ENCODE peak calls at places on chromosomes 11 and 22, in five cellular contexts. R, Y, O, W and I are unnamed samples.

GRCh38 chr11:43649921-43650320 is 30.6 kb upstream of the HSD17B12 start:
- DNase-seq in O (no peak), Y (no peak), R (no peak), W (no peak), I (no peak)

GRCh38 chr11:4146070-4146764 is 51.6 kb downstream of the RRM1 start:
- DNase-seq in R (no peak), W (no peak), Y (peak), O (no peak), I (no peak)

GRCh38 chr11:119774180-119774763 is 45.3 kb upstream of the NECTIN1 start:
- DNase-seq in W (no peak), O (peak), R (no peak), Y (no peak), I (peak)

GRCh38 chr22:42964994-42965699 is 49.8 kb downstream of the PACSIN2 start:
- DNase-seq in Y (no peak), R (no peak), W (no peak), O (peak), I (peak)

GRCh38 chr11:13772223-13773046 is 104.0 kb downstream of the FAR1 start:
- DNase-seq in Y (peak), O (peak), W (peak), R (peak), I (peak)

GRCh38 chr11:21646351-21646750 is 546.5 kb upstream of the ANO5 start:
- DNase-seq in R (no peak), O (no peak), Y (no peak), W (no peak), I (no peak)

GRCh38 chr22:40472036-40472435 is 101.6 kb downstream of the SGSM3 start:
- DNase-seq in W (no peak), O (no peak), R (no peak), Y (no peak), I (no peak)

GRCh38 chr11:102940714-102941588 is 14.6 kb downstream of the MMP13 start:
- DNase-seq in O (peak), W (peak), Y (peak), R (peak), I (peak)

GRCh38 chr11:81000334-81001100 is 1559.7 kb upstream of the TENM4 start:
- DNase-seq in R (no peak), W (no peak), Y (no peak), O (no peak), I (no peak)

GRCh38 chr22:45969414-45969799 is 7.6 kb downstream of the WNT7B start:
- DNase-seq in R (peak), Y (no peak), W (no peak), O (no peak), I (no peak)

GRCh38 chr11:96001037-96001436 is 77.1 kb upstream of the MTMR2 start:
- DNase-seq in O (no peak), Y (no peak), W (no peak), R (no peak), I (peak)

GRCh38 chr11:130301002-130301401 is 13.7 kb downstream of the ZBTB44 start:
- DNase-seq in O (no peak), Y (no peak), W (no peak), R (no peak), I (no peak)
- TF ChIP-seq USF2 in O (no peak), Y (no peak), W (no peak), R (no peak), I (no peak)

GRCh38 chr22:37567991-37568390 is 7.7 kb downstream of the CDC42EP1 start:
- DNase-seq in W (no peak), R (no peak), Y (no peak), O (no peak), I (no peak)

GRCh38 chr22:37566329-37566837 is 6.1 kb downstream of the CDC42EP1 start:
- DNase-seq in R (no peak), O (no peak), W (no peak), Y (no peak), I (no peak)

GRCh38 chr22:37564111-37564711 is 3.9 kb downstream of the CDC42EP1 start:
- DNase-seq in O (no peak), W (no peak), Y (no peak), R (no peak), I (peak)

GRCh38 chr22:37566903-37567798 is 6.9 kb downstream of the CDC42EP1 start:
- DNase-seq in W (peak), R (peak), Y (no peak), O (peak), I (peak)

DNA sequence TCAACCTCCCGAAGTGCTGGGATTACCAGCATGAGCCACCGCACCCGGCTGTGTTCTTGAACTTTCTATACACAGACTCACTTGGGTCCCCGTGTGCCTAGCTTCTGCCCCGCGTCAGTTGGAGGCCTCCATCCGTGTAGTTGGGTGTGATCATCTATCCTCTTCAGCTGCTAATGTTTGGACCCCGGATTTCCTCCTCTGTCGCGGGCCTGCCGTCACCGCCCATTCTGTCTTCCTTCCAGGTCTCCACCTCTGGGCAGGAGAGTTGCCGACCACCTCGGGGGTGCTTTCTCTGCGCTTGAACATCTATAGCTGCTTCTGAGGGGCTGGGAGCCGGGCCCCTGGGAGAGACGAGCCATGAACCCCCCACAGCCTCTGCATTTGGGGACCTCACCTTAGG is 5.5 kb downstream of the CDC42EP1 start:
- DNase-seq in R (no peak), Y (no peak), W (no peak), O (no peak), I (no peak)
- TF ChIP-seq SMC3 in R (no peak), Y (no peak), W (no peak), O (no peak), I (no peak)

DNA sequence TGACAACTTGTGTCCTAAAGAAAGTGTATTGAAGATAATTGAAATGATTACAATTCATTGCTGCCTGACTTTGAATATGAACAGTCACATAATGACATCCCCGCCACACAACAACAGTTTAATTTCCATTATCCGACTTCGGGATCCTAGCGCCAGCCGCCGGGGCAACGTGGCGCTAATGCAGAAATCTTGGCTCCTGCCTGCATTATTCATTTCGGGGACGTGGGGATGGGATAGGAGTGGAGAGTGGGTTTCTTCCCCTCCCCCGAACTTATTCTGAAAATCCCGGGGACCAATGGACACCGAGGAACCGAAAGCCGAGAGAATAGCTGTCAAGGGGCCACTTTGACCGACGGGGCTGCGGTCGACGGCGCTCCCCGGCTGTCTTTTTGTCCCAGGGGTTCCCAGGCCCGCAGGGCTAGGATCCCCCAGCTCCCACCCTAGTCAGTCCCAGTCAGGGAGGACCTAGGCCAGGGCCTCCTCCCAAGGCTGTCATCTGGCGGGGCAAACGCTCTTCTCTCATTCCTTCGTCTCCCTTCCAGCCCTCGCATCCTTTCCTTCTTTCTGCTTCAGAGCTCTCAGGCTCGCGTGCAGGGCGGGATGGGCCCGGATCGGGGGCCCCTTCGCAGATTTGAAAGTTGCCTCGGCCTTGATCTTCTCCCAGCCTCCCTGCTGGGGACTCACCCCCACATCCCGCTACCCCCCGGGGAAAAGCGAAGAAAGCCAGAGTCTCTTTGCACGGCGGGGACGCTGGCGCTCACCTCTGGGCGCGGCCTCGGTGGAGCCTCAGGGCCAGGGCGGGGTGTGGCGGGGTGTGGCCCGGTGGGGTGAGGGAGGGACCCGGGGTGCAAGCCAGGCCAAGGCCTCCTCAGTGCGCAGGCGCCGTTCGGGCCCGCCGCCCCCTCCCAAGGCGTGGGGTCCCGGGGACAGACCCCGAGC is 14.6 kb upstream of the PAX6 start:
- DNase-seq in W (no peak), Y (no peak), O (no peak), R (no peak), I (no peak)
- TF ChIP-seq USF2 in W (no peak), Y (no peak), O (no peak), R (no peak), I (no peak)

DNA sequence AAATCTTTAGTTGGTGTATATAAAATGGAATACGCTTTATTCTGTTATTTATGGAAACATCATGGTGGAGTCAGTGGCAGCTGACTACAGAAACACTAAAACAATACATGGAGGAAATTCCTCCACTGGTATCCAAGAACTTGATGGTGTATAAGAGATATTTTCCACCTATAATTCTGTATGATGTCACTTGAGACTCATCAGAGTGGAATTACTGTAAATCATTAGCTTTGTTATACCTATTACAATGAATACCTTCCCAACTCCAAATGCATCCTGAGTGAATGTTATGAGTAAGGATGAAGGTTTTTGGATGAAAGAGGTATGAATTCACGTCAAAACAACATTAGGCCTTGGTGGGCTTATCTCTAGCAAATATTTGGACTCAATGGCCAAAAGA is 258.5 kb upstream of the SORL1-AS1 start:
- DNase-seq in O (peak), R (no peak), W (no peak), Y (no peak), I (peak)
- TF ChIP-seq SMC3 in O (no peak), R (no peak), W (no peak), Y (no peak), I (no peak)

GRCh38 chr11:129631201-129631600 is 184.4 kb upstream of the TMEM45B start:
- DNase-seq in Y (no peak), R (no peak), W (no peak), O (no peak), I (no peak)

GRCh38 chr11:129620705-129621104 is 194.9 kb upstream of the TMEM45B start:
- DNase-seq in O (no peak), R (no peak), W (no peak), Y (no peak), I (no peak)

GRCh38 chr11:129625930-129626329 is 189.7 kb upstream of the TMEM45B start:
- DNase-seq in R (no peak), W (no peak), Y (no peak), O (no peak), I (no peak)
- TF ChIP-seq USF2 in R (no peak), W (no peak), Y (no peak), O (no peak), I (no peak)

DNA sequence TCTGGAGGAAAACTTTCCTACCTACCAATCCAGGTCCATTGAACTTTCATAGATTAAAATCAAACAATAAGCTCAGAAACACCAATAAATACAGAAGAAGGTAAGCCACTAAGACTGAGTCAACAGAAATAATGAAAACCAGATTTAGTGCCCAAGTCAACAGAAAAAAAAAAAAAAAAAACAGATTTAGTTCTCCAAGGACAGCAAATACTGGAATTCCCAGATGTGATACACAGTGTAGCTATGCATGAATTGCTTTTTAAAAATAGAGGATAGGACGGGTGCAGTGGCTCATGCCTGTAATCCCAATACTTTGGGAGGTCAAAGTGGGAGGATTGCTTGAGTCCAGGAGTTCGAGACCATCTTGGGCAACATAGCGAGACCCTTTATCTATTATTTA is 15.7 kb downstream of the DMC1 start:
- DNase-seq in O (no peak), Y (no peak), W (no peak), R (no peak), I (peak)
- TF ChIP-seq SMC3 in O (no peak), Y (no peak), W (no peak), R (no peak), I (no peak)

GRCh38 chr11:3138178-3139085 is 26.7 kb downstream of the OSBPL5 start:
- DNase-seq in R (no peak), W (no peak), Y (peak), O (no peak), I (no peak)

GRCh38 chr11:3140291-3140603 is 24.9 kb downstream of the OSBPL5 start:
- DNase-seq in R (no peak), O (no peak), Y (no peak), W (no peak), I (no peak)

GRCh38 chr11:3139086-3139440 is 26.0 kb downstream of the OSBPL5 start:
- DNase-seq in W (no peak), R (no peak), O (no peak), Y (no peak), I (no peak)

GRCh38 chr11:3137486-3138177 is 27.5 kb downstream of the OSBPL5 start:
- DNase-seq in Y (no peak), R (no peak), W (no peak), O (no peak), I (no peak)

DNA sequence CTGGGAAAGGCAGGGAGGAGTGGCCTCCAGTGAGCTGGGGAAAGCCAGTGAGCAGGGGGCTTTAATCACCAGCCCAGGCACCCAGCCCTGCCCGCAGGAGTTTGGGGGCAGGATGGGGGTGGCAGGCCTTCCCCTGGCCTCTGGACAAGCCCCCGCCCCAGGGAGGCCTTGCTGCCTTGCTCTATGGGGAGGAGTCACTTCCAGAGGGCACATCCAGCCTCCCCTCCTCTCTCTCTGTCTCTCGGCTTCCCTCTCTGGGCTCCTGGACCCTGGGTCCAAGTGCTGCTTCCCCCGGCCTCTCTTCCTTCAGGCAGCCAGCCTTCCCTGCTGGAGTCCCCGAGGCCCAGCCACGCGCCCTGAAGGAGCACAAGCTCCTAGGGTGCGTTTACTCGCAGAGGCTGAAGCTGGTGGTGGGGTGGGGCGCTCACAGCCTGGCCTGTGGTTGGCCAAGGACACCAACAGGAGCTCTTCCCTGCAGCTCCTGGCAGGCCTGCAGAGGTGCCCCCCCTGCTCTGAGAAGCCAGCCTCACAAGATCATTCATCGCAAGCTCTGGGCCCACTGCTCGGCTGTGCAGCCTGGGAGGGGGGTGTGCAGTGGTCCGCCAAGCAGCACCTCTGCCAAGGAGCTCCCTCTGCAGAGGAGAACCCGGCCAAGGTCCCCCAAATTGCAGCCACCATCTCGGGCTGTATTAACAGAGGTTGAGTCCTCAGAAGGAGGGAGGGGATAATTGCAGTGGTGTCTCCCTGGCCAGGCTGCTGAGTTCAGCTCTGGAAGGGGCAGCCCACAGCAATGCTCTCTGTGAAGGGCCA is 25.4 kb downstream of the OSBPL5 start:
- DNase-seq in O (no peak), W (no peak), Y (no peak), R (no peak), I (no peak)
- TF ChIP-seq USF2 in O (no peak), W (no peak), Y (no peak), R (no peak), I (no peak)

GRCh38 chr11:68424101-68424632 is 36.4 kb upstream of the PPP6R3 start:
- DNase-seq in Y (no peak), O (no peak), W (no peak), R (no peak), I (no peak)

GRCh38 chr11:68416070-68416578 is 44.4 kb upstream of the PPP6R3 start:
- DNase-seq in W (no peak), Y (no peak), R (no peak), O (no peak), I (no peak)

GRCh38 chr11:68418671-68419070 is 41.9 kb upstream of the PPP6R3 start:
- DNase-seq in O (no peak), R (no peak), W (no peak), Y (no peak), I (no peak)

GRCh38 chr11:68423481-68423880 is 37.1 kb upstream of the PPP6R3 start:
- DNase-seq in Y (no peak), W (no peak), O (no peak), R (no peak), I (no peak)

GRCh38 chr11:68420171-68420570 is 40.4 kb upstream of the PPP6R3 start:
- DNase-seq in R (no peak), Y (no peak), O (no peak), W (no peak), I (no peak)
- TF ChIP-seq SMC3 in R (no peak), Y (no peak), O (no peak), W (no peak), I (no peak)

GRCh38 chr11:72578541-72578940 is 95.7 kb downstream of the PDE2A start:
- DNase-seq in W (no peak), Y (no peak), O (no peak), R (no peak), I (no peak)

GRCh38 chr11:72580648-72580950 is 93.6 kb downstream of the PDE2A start:
- DNase-seq in W (no peak), O (no peak), Y (no peak), R (no peak), I (no peak)

GRCh38 chr11:72581067-72581466 is 93.2 kb downstream of the PDE2A start:
- DNase-seq in O (no peak), Y (no peak), R (no peak), W (no peak), I (no peak)

GRCh38 chr11:72578991-72579815 is 95.0 kb downstream of the PDE2A start:
- DNase-seq in W (no peak), Y (no peak), R (no peak), O (no peak), I (no peak)

DNA sequence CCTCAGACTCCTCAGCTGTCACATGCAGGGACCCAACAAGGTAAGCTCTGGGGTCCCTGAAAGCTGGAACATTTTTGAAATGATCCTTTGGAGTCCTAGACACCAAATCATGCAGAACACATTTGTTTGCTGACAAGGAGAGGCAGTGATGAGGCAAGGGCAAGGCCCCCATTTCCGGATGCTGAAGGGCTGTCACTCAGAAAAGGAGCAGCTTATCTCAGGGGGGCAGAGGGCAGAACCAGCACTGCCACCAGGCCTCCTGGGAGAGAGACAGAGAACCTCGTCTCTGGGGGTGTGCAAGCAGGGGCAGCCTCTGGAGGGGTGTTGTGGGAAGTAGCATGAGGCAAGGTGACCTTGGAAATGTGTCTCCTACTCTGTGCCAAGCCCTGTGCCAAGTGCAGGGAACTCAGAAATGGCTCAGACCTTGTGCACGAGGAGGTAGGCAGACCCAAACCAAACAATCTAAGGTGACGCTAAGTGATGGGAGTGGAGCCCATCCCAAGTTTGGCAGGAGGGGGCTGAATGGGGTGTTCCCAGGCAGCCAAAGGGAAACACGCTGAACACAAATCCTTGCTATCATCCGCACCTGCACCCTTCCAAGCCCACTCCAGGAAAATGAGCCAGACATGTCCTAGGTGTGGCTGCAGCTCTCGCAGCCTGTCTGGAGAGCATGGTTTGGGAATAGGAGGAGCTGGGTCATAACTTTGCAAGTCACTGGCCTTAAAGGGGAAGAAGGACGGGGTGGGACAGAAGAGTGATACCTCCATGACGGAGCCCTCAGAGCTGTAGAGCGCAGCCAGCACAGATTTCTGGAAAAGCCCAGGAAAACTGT is 94.2 kb downstream of the PDE2A start:
- DNase-seq in Y (no peak), O (no peak), W (no peak), R (no peak), I (no peak)
- TF ChIP-seq USF2 in Y (no peak), O (no peak), W (no peak), R (no peak), I (no peak)

GRCh38 chr11:47986219-47986618 is 5.9 kb downstream of the PTPRJ start:
- DNase-seq in R (no peak), Y (no peak), O (no peak), W (no peak), I (no peak)
- TF ChIP-seq SMC3 in R (no peak), Y (no peak), O (no peak), W (no peak), I (no peak)